ENCODE peak calls at places on chromosomes 3 and 15, in ten cellular contexts. X is IMR-90, N is body of pancreas, A is uterus, F is A549, M is upper lobe of left lung, R is endothelial cell of umbilical vein, L is spleen, I is ovary, V is heart left ventricle. Z is an unnamed sample.

GRCh38 chr3:52530918-52531635 is 2.6 kb downstream of the NT5DC2 start:
- DNase-seq in M (peak), R (no peak), N (no peak), I (peak), A (no peak), F (no peak), L (peak), X (no peak), V (peak), Z (peak)

GRCh38 chr15:65041787-65042186 is 3.4 kb upstream of the SLC51B start:
- DNase-seq in X (no peak), N (no peak), M (no peak), F (no peak), R (no peak), V (no peak), A (no peak), I (no peak), L (no peak), Z (no peak)

GRCh38 chr15:67103021-67103420 is 37.6 kb downstream of the SMAD3 start:
- DNase-seq in X (no peak), N (no peak), F (no peak), A (no peak), M (no peak), R (no peak), L (no peak), V (no peak), I (no peak), Z (no peak)

GRCh38 chr3:23710555-23710954 is 95.2 kb upstream of the UBE2E1 start:
- DNase-seq in V (peak), M (no peak), I (peak), L (no peak), R (peak), F (no peak), N (no peak), X (peak), A (peak), Z (no peak)

GRCh38 chr3:127817331-127817821 is 4.9 kb downstream of the MGLL start:
- DNase-seq in L (no peak), N (no peak), R (no peak), V (peak), X (peak), M (peak), I (no peak), A (no peak), F (peak), Z (peak)

GRCh38 chr3:67719333-67719732 is 64.9 kb upstream of the SUCLG2 start:
- DNase-seq in V (no peak), X (peak), N (no peak), R (peak), F (no peak), I (no peak), A (no peak), L (no peak), M (no peak), Z (no peak)

GRCh38 chr3:47630810-47631209 is 52.1 kb upstream of the CSPG5 start:
- DNase-seq in N (no peak), M (no peak), X (no peak), I (no peak), A (no peak), F (no peak), L (no peak), R (no peak), V (no peak), Z (no peak)

GRCh38 chr3:97934980-97935695 is 37.1 kb downstream of the RIOX2 start:
- DNase-seq in V (no peak), A (no peak), I (no peak), L (no peak), N (no peak), F (no peak), M (no peak), X (no peak), R (no peak), Z (no peak)

GRCh38 chr3:136142592-136142991 is 53.5 kb downstream of the MSL2 start:
- DNase-seq in R (peak), M (no peak), L (no peak), F (peak), X (peak), N (no peak), I (no peak), V (no peak), A (no peak), Z (no peak)

GRCh38 chr15:31325432-31325975 is 1.1 kb upstream of the KLF13 start:
- DNase-seq in V (peak), A (peak), F (no peak), X (peak), R (no peak), I (peak), L (peak), M (peak), N (peak), Z (peak)

GRCh38 chr3:106025151-106025722 is 156.4 kb upstream of the CBLB start:
- DNase-seq in I (no peak), M (no peak), N (peak), L (no peak), V (peak), R (no peak), X (peak), F (no peak), A (no peak), Z (no peak)

GRCh38 chr3:168847293-168847883 is 751.7 kb upstream of the GOLIM4 start:
- DNase-seq in M (no peak), I (no peak), X (peak), F (peak), V (no peak), L (no peak), A (no peak), R (peak), N (no peak), Z (no peak)

GRCh38 chr3:13880811-13881156 is 913 bp upstream of the WNT7A start:
- DNase-seq in I (no peak), M (no peak), A (no peak), X (no peak), N (no peak), F (no peak), R (no peak), L (no peak), V (no peak), Z (no peak)

GRCh38 chr15:71469393-71469792 is 341.0 kb upstream of the NR2E3 start:
- DNase-seq in A (no peak), I (no peak), L (no peak), V (no peak), R (no peak), M (no peak), N (no peak), F (no peak), X (peak), Z (no peak)

GRCh38 chr3:146380052-146380451 is 89.3 kb downstream of the PLSCR2 start:
- DNase-seq in F (no peak), R (no peak), N (no peak), V (no peak), L (no peak), I (no peak), M (no peak), X (no peak), A (no peak), Z (no peak)

GRCh38 chr3:50486219-50486888 is 17.1 kb downstream of the CACNA2D2 start:
- DNase-seq in L (no peak), F (no peak), I (no peak), M (no peak), V (no peak), R (no peak), A (no peak), N (no peak), X (peak), Z (no peak)

GRCh38 chr3:113231391-113231790 is 20.0 kb downstream of the BOC start:
- DNase-seq in M (no peak), X (peak), R (no peak), V (no peak), N (no peak), L (no peak), F (no peak), I (no peak), A (no peak), Z (no peak)
- TF ChIP-seq CTCF in M (no peak), X (no peak), R (no peak), V (no peak), N (no peak), L (no peak), F (no peak), I (no peak), A (no peak), Z (no peak)

DNA sequence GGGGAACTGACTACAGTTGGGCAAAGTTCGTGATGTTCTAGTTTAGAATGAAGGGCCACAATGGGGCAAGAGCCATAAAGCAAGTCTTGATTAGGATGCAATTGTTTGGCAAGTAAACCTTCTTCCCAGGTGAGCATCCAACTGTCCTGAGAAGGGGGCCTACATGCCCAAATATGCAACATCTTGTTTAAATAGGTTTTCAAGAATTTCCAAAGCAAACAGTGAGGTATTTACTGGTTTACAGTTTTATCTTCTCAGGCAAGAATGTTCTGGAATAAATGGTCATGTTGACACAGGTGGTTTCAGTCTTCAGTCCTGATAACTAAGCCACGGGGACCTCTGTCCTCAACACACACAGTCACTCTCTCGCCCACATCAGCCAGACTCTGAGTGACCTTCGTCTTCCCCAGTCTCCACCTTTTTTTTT is 90.3 kb upstream of the FAM174B start:
- DNase-seq in F (no peak), I (no peak), V (no peak), N (peak), L (no peak), R (no peak), A (no peak), X (no peak), M (no peak), Z (no peak)
- H3K4me3 ChIP-seq in F (no peak), I (no peak), V (no peak), N (no peak), L (no peak), R (no peak), A (no peak), X (no peak), M (no peak), Z (no peak)

DNA sequence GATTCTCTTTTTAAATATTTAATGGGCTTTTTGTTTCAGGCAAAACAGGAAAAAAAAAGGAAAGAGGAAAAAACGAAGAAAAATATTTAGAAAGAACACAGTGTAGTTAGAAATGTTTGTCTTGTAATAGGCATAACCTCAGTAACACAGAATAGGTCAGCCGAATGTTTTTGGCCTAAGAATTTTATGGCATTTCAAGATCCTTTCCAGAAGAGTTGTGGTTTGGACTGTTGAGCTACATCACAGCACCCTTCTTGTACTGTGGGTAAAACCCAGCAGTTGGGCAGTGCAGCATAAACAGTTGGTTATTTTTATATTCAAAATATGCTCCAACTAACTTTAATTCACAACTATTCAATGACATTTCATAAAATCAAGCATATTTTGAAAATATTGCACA is 474.4 kb upstream of the AGTR1 start:
- DNase-seq in R (no peak), L (no peak), N (no peak), A (no peak), F (no peak), V (no peak), I (no peak), M (no peak), X (no peak), Z (no peak)
- TF ChIP-seq POLR2A in R (no peak), L (no peak), N (no peak), A (no peak), F (no peak), V (no peak), I (no peak), M (no peak), X (no peak), Z (no peak)

DNA sequence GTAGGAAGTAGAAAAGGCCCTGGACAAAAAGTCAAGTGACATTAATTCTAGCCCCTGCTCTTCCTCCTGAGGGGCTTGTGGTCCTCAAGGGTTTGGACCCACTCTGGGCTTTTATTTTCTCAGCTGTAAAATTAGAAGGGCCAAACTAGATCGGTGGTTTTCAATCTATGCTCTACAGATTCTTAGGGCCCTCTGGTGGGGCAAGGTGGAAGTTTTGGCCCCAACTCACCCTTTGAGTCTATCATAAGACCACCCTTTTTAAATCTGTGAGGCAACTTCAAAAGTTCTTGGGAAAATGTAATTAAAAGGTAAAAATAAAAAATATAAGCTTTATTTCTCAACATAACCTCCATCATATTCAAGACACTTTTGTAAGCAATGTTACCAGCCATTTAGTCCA is 25.6 kb upstream of the CFAP161 start:
- DNase-seq in M (no peak), A (no peak), R (peak), L (no peak), N (no peak), V (no peak), X (no peak), I (no peak), F (peak), Z (no peak)
- TF ChIP-seq CTCF in M (peak), A (peak), R (peak), L (no peak), N (peak), V (peak), X (peak), I (no peak), F (peak), Z (no peak)